ENCODE peak calls at places on chromosomes 12 and 14, in ten cellular contexts. E is transverse colon; L is psoas muscle; O is breast epithelium; H is mucosa of descending colon; T is naive thymus-derived CD4-positive, alpha-beta T cell; D is aorta; I is H1; R is OCI-LY7; A is PC-3. G is an unnamed sample.

GRCh38 chr12:31835276-31835882 is 106.6 kb upstream of the AMN1 start:
- DNase-seq in E (no peak), L (no peak), O (no peak), H (no peak), T (no peak), D (no peak), I (no peak), R (peak; percentile 55), A (no peak), G (no peak)

GRCh38 chr14:93013368-93013719 is 90.4 kb downstream of the CHGA start:
- DNase-seq in E (no peak), L (no peak), O (no peak), H (no peak), T (no peak), D (peak; percentile 64), I (no peak), R (no peak), A (no peak), G (no peak)

GRCh38 chr12:95848575-95849388 is 10.0 kb upstream of the SNRPF start:
- DNase-seq in E (peak; percentile 14), L (no peak), O (no peak), H (no peak), T (no peak), D (no peak), I (no peak), R (peak; percentile 22), A (peak; percentile 67), G (no peak)

GRCh38 chr12:44640831-44641230 is 235.3 kb downstream of the NELL2 start:
- DNase-seq in E (no peak), L (no peak), O (no peak), H (no peak), T (no peak), D (no peak), I (no peak), R (no peak), A (no peak), G (no peak)

GRCh38 chr14:25394356-25394755 is 344.4 kb upstream of the STXBP6 start:
- DNase-seq in E (no peak), L (no peak), O (no peak), H (no peak), T (no peak), D (no peak), I (no peak), R (no peak), A (no peak), G (no peak)

GRCh38 chr14:95134304-95134933 is 22.9 kb downstream of the DICER1 start:
- DNase-seq in E (no peak), L (no peak), O (no peak), H (no peak), T (no peak), D (no peak), I (no peak), R (no peak), A (no peak), G (no peak)

GRCh38 chr14:72546359-72547035 is 347.4 kb downstream of the DPF3 start:
- DNase-seq in E (no peak), L (no peak), O (no peak), H (no peak), T (no peak), D (no peak), I (no peak), R (no peak), A (no peak), G (no peak)

GRCh38 chr12:95169368-95169767 is 47.9 kb downstream of the FGD6 start:
- DNase-seq in E (peak; percentile 61), L (no peak), O (no peak), H (no peak), T (no peak), D (no peak), I (no peak), R (no peak), A (peak; percentile 80), G (no peak)

GRCh38 chr12:111792155-111792876 is 25.6 kb downstream of the ALDH2 start:
- DNase-seq in E (peak; percentile 69), L (peak; percentile 82), O (no peak), H (peak; percentile 66), T (no peak), D (peak; percentile 76), I (no peak), R (no peak), A (no peak), G (no peak)

GRCh38 chr12:123934829-123935228 is 37.8 kb downstream of the CCDC92 start:
- DNase-seq in E (no peak), L (no peak), O (no peak), H (no peak), T (no peak), D (no peak), I (no peak), R (no peak), A (no peak), G (no peak)

GRCh38 chr12:127083028-127083949 is 1183.7 kb upstream of the TMEM132C start:
- DNase-seq in E (no peak), L (no peak), O (no peak), H (no peak), T (no peak), D (no peak), I (no peak), R (peak; percentile 44), A (peak; percentile 91), G (no peak)

GRCh38 chr12:122956028-122956427 is 10.2 kb downstream of the ABCB9 start:
- DNase-seq in E (no peak), L (no peak), O (no peak), H (no peak), T (no peak), D (no peak), I (no peak), R (no peak), A (no peak), G (no peak)

GRCh38 chr12:65308001-65308400 is 29.5 kb downstream of the MSRB3 start:
- DNase-seq in E (no peak), L (no peak), O (no peak), H (no peak), T (no peak), D (no peak), I (no peak), R (no peak), A (peak; percentile 32), G (no peak)

GRCh38 chr12:31005944-31006361 is 67.7 kb upstream of the DDX11 start:
- DNase-seq in E (no peak), L (peak; percentile 46), O (no peak), H (no peak), T (no peak), D (no peak), I (no peak), R (no peak), A (peak; percentile 90), G (no peak)

GRCh38 chr14:75258803-75259509 is 19.7 kb upstream of the FOS start:
- DNase-seq in E (peak; percentile 100), L (peak; percentile 98), O (peak; percentile 98), H (peak; percentile 100), T (peak; percentile 99), D (peak; percentile 100), I (peak; percentile 98), R (peak; percentile 95), A (peak; percentile 98), G (peak; percentile 100)

GRCh38 chr14:39762576-39763401 is 330.6 kb upstream of the FBXO33 start:
- DNase-seq in E (no peak), L (no peak), O (no peak), H (no peak), T (no peak), D (no peak), I (no peak), R (peak; percentile 78), A (no peak), G (peak; percentile 10)

GRCh38 chr12:71691504-71692129 is 5.7 kb downstream of the TMEM19 start:
- DNase-seq in E (peak; percentile 37), L (no peak), O (no peak), H (no peak), T (no peak), D (no peak), I (no peak), R (peak; percentile 57), A (no peak), G (no peak)

GRCh38 chr12:25014961-25015360 is 66.1 kb upstream of the BCAT1 start:
- DNase-seq in E (no peak), L (no peak), O (no peak), H (no peak), T (no peak), D (no peak), I (no peak), R (no peak), A (no peak), G (no peak)

GRCh38 chr12:27293463-27293862 is 39.2 kb upstream of the BMAL2 start:
- DNase-seq in E (peak; percentile 51), L (no peak), O (peak; percentile 44), H (no peak), T (no peak), D (no peak), I (no peak), R (no peak), A (no peak), G (no peak)
- H3K4me1 ChIP-seq in E (peaks cover 66% of the 10 kb centered on the region), L (peaks cover 5% of the 10 kb centered on the region), O (no peaks in the 10 kb centered on the region), H (peaks cover 37% of the 10 kb centered on the region), T (no peaks in the 10 kb centered on the region), D (peaks cover 14% of the 10 kb centered on the region), I (no peaks in the 10 kb centered on the region), R (no peaks in the 10 kb centered on the region), A (no peaks in the 10 kb centered on the region), G (no peaks in the 10 kb centered on the region)

GRCh38 chr12:75081305-75081704 is 128.3 kb downstream of the KCNC2 start:
- DNase-seq in E (no peak), L (no peak), O (no peak), H (no peak), T (no peak), D (no peak), I (no peak), R (no peak), A (no peak), G (no peak)
- H3K4me3 ChIP-seq in E (no peak overlapping the region), L (no peak overlapping the region), O (no peak overlapping the region), H (no peak overlapping the region), T (no peak overlapping the region), D (no peak overlapping the region), I (no peak overlapping the region), R (no peak overlapping the region), A (no peak overlapping the region), G (no peak overlapping the region)

DNA sequence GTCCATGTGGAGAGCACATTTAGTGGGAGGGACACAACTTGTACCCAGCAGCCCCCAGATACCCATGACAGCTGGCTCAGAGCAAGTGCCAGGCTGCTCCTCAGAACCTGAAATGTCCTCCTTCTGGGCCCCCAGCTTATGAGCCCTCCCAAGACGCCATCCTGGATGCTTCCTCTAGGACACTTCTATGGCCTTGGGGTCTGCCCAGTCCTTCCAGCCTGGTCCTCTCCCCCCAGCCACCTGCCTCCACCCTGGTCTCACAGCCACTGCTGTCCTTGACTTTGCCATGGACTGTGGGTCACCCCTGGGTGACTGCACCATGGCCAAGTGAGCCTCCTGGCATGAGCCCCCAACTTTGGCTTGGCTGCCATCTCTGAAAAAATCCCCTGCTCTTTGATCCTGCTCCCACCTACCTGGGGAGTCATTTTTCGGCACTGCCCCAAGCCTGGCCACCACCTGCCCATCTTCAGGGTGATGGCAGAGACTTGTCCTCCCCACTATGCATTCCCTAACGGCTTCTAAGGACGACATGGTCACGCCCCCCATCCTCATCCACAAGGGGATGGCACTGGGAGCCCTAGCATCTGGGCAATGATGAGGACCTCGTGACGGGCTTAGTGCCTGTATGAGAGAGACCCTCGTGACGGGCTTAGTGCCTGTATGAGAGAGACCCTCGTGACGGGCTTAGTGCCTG is 323.7 kb downstream of the TMEM121 start:
- DNase-seq in E (no peak), L (no peak), O (no peak), H (no peak), T (no peak), D (no peak), I (no peak), R (peak; percentile 67), A (no peak), G (peak; percentile 5)
- H3K9me3 ChIP-seq in E (no peaks in the 10 kb centered on the region), L (no peaks in the 10 kb centered on the region), O (peaks cover 5% of the 10 kb centered on the region), H (no peaks in the 10 kb centered on the region), T (no peaks in the 10 kb centered on the region), D (no peaks in the 10 kb centered on the region), I (peaks cover 71% of the 10 kb centered on the region), R (no peaks in the 10 kb centered on the region), A (no peaks in the 10 kb centered on the region), G (no peaks in the 10 kb centered on the region)

GRCh38 chr12:104677441-104678089 is 220.8 kb downstream of the CHST11 start:
- DNase-seq in E (no peak), L (no peak), O (no peak), H (no peak), T (no peak), D (no peak), I (no peak), R (no peak), A (peak; percentile 90), G (no peak)
- H3K4me1 ChIP-seq in E (peaks cover 25% of the 10 kb centered on the region), L (no peaks in the 10 kb centered on the region), O (peaks cover under 1% of the 10 kb centered on the region), H (no peaks in the 10 kb centered on the region), T (peaks cover 30% of the 10 kb centered on the region), D (no peaks in the 10 kb centered on the region), I (peaks cover 4% of the 10 kb centered on the region), R (peaks cover 34% of the 10 kb centered on the region), A (peaks cover 32% of the 10 kb centered on the region), G (peaks cover 18% of the 10 kb centered on the region)